ENCODE peak calls at places on chromosomes 7 and 10, in ten cellular contexts. K is activated B cell treated with CpG ODN at 0.5 μM for 24 hours; T is CD14-positive monocyte; U is AG09319; Q is CD8-positive, alpha-beta T cell; G is tibial artery; B is ovary; L is colonic mucosa; C is WTC11; V is endothelial cell. S is an unnamed sample.

GRCh38 chr10:27285093-27285492 is 44.5 kb upstream of the ACBD5 start:
- DNase-seq in B (no peak), Q (no peak), T (no peak), G (no peak), L (no peak), C (peak), V (no peak), K (no peak), U (no peak), S (no peak)

GRCh38 chr10:130179640-130180039 is 43.4 kb downstream of the GLRX3 start:
- DNase-seq in K (no peak), L (no peak), Q (peak), G (no peak), V (peak), U (peak), C (peak), T (no peak), B (no peak), S (no peak)

GRCh38 chr10:74021248-74022055 is 23.5 kb downstream of the VCL start:
- DNase-seq in G (no peak), K (no peak), V (no peak), C (no peak), Q (no peak), T (no peak), U (no peak), B (no peak), L (no peak), S (no peak)

GRCh38 chr10:89646833-89647570 is 2.0 kb upstream of the PANK1 start:
- DNase-seq in V (no peak), K (no peak), T (no peak), L (no peak), U (no peak), B (no peak), C (no peak), Q (no peak), G (no peak), S (no peak)

GRCh38 chr7:30888783-30889182 is 22.9 kb upstream of the AQP1 start:
- DNase-seq in Q (no peak), V (no peak), B (no peak), T (no peak), U (peak), K (no peak), L (no peak), G (peak), C (no peak), S (no peak)

GRCh38 chr7:95599069-95599468 is 2.8 kb upstream of the PDK4 start:
- DNase-seq in L (no peak), G (no peak), K (no peak), T (no peak), U (no peak), C (no peak), V (no peak), Q (no peak), B (no peak), S (no peak)

GRCh38 chr10:63466168-63466935 is 575 bp upstream of the JMJD1C start:
- DNase-seq in K (no peak), T (no peak), V (peak), C (no peak), B (no peak), Q (peak), U (peak), G (peak), L (peak), S (no peak)

GRCh38 chr7:47582748-47583740 is 1.1 kb upstream of the TNS3 start:
- DNase-seq in B (no peak), V (no peak), L (no peak), Q (no peak), G (peak), K (no peak), T (no peak), C (no peak), U (no peak), S (no peak)

GRCh38 chr10:101986277-101986971 is 69.5 kb downstream of the ARMH3 start:
- DNase-seq in B (peak), L (no peak), C (no peak), Q (no peak), G (no peak), U (no peak), T (no peak), V (no peak), K (no peak), S (no peak)

GRCh38 chr10:47030191-47030698 is 119.0 kb downstream of the PTPN20 start:
- DNase-seq in L (no peak), B (no peak), T (no peak), C (no peak), G (peak), Q (no peak), K (peak), U (no peak), V (no peak), S (no peak)

GRCh38 chr7:155814569-155815276 is 2.5 kb upstream of the SHH start:
- DNase-seq in C (no peak), G (no peak), T (peak), Q (no peak), U (no peak), B (no peak), L (no peak), K (no peak), V (no peak), S (peak)

GRCh38 chr7:43501881-43502280 is 81.0 kb upstream of the STK17A start:
- DNase-seq in Q (no peak), K (no peak), C (no peak), V (no peak), B (no peak), T (no peak), L (no peak), G (no peak), U (no peak), S (no peak)

GRCh38 chr10:13759167-13759566 is 172.4 kb downstream of the PRPF18 start:
- DNase-seq in V (no peak), L (no peak), B (no peak), Q (no peak), K (no peak), C (peak), U (no peak), T (no peak), G (no peak), S (no peak)

GRCh38 chr7:19708397-19709248 is at the start of gene POLR1F:
- DNase-seq in U (peak), L (peak), T (peak), G (peak), B (peak), V (peak), C (peak), Q (peak), K (peak), S (peak)
- TF ChIP-seq CTCF in U (peak), L (peak), T (peak), G (peak), B (peak), V (peak), C (peak), Q (peak), K (no peak), S (peak)

GRCh38 chr7:11252011-11252607 is 278.4 kb downstream of the PHF14 start:
- DNase-seq in K (no peak), Q (no peak), L (no peak), U (no peak), G (no peak), B (no peak), C (no peak), V (no peak), T (no peak), S (no peak)
- TF ChIP-seq CTCF in K (no peak), Q (no peak), L (no peak), U (no peak), G (no peak), B (no peak), C (no peak), V (no peak), T (no peak), S (no peak)

DNA sequence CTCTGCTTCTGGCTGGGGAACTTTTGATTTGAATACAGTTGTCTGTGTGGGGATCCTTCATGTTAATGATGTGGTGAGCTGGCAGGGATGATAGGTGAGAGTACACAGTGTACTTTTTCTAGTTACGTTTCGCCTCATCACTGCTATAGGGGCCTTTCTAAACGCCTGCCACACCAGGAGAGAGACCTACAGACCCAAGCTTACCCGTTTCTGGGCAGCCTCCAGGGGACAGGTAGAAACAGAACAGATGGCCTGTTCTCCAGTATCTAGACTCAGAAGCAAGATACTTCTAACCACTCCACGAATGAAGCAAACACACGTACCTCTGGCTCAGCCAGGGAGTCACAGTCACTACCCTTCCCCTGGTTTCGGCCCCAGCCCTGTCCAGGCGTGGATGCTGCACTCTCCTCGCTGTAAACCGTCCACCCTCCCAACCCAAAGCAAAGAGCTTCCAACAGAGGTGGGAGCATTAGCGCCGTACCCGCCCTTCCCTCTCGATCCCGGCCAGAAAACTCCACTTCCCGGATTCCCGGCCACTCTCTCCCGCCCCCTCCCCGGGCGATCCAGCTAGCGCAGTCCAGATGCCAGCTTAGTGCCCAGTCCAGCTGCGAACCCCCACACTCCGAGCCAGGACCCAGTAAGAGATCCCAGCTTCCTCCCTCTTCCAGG is 1.2 kb downstream of the CCDC6 start:
- DNase-seq in T (no peak), Q (no peak), U (no peak), K (peak), V (peak), B (peak), C (peak), G (peak), L (peak), S (no peak)
- TF ChIP-seq CTCF in T (no peak), Q (no peak), U (no peak), K (no peak), V (no peak), B (no peak), C (no peak), G (no peak), L (no peak), S (no peak)

DNA sequence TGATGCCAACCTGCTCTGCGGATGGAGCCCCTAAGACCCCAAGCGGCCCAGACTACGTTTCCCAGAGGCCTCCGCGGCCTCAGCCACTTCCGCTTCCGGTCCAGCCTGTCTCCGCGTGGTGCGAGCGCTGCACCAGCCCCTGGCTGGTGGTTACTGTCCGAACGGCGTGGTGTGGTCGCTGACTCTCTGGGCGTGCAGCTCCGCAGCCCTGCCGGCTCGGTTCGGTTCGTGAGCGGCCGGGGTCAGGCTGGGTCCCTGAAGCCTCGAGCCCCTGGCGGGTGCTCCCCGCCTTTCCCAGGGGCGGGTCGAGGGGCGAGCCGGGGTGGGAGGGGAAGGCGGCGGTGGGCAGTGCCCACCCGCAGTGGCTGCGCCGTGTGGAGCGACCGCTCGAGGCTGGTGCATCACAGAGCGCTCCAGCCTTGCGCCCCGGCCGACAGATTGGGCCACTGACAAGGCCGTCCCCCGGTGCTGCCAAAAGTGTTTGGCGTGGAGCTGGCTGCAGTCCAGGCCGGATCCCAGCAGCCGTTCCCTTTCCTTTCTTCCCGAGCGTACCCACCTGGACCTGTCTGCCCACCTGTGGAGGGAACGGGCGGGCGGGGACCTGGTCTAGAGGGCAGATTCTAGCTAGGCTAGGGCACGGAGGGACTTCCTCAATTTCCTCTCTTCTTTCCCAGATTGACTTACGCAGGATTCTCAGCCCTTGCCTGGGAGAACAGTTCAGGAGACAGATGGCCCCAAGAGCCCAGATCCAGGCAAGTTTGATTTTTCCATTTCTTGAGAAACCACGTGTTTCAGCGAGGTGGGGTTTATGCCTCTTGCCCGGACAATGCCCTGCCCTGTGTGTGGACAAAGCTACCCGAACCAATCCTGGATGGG is at the start of gene ZNF485:
- DNase-seq in C (peak), B (peak), K (peak), L (peak), Q (peak), U (peak), V (peak), G (peak), T (no peak), S (no peak)
- TF ChIP-seq CTCF in C (no peak), B (no peak), K (no peak), L (no peak), Q (no peak), U (no peak), V (no peak), G (no peak), T (no peak), S (peak)

GRCh38 chr7:36088966-36089365 is 64.1 kb upstream of the EEPD1 start:
- DNase-seq in Q (no peak), K (no peak), G (no peak), L (no peak), U (no peak), B (no peak), V (no peak), T (no peak), C (no peak), S (no peak)

GRCh38 chr7:36090976-36091375 is 62.1 kb upstream of the EEPD1 start:
- DNase-seq in T (no peak), U (no peak), B (no peak), V (no peak), C (no peak), K (no peak), G (no peak), Q (no peak), L (no peak), S (no peak)

GRCh38 chr7:36086571-36086970 is 66.5 kb upstream of the EEPD1 start:
- DNase-seq in G (no peak), T (no peak), U (no peak), Q (no peak), V (no peak), B (no peak), K (no peak), L (no peak), C (no peak), S (no peak)

GRCh38 chr7:36091571-36092176 is 61.4 kb upstream of the EEPD1 start:
- DNase-seq in V (no peak), C (no peak), T (no peak), B (no peak), G (no peak), K (no peak), Q (no peak), L (no peak), U (no peak), S (no peak)

GRCh38 chr7:36088553-36088952 is 64.5 kb upstream of the EEPD1 start:
- DNase-seq in T (no peak), B (no peak), C (no peak), Q (no peak), G (no peak), U (no peak), L (no peak), V (no peak), K (no peak), S (no peak)
- TF ChIP-seq CTCF in T (no peak), B (no peak), C (no peak), Q (no peak), G (no peak), U (no peak), L (no peak), V (no peak), K (no peak), S (no peak)

DNA sequence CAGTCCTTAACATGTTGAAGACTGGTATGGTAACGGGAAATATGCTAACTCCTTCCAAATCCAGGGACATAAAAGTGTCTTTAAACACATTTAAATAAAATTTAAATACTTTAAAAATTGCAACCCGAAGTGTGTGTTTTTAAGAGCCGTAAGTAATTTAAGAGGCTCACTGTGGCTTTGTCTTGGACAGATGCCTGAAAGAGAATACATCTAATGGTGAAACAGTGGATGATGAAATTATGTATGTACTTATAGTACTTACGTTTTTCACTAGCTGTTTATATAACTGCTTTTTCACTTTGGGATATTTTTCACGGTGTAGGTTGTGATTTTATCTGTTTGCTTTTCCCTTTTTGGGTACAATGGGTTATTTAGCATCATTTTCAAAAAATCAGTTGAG is 687.2 kb upstream of the CELF2 start:
- DNase-seq in K (no peak), V (no peak), U (no peak), L (no peak), C (no peak), Q (no peak), B (no peak), G (no peak), T (no peak), S (no peak)
- TF ChIP-seq CTCF in K (no peak), V (no peak), U (no peak), L (no peak), C (no peak), Q (no peak), B (no peak), G (no peak), T (no peak), S (no peak)

GRCh38 chr10:71719042-71719441 is 536 bp downstream of the C10orf105 start:
- DNase-seq in T (no peak), V (no peak), L (no peak), B (peak), U (no peak), G (peak), K (no peak), C (no peak), Q (no peak), S (no peak)

GRCh38 chr10:71717056-71717755 is 2.4 kb downstream of the C10orf105 start:
- DNase-seq in G (no peak), B (no peak), V (no peak), L (no peak), K (no peak), C (no peak), U (no peak), Q (no peak), T (no peak), S (no peak)

GRCh38 chr10:71717756-71718065 is 1.9 kb downstream of the C10orf105 start:
- DNase-seq in L (no peak), V (no peak), G (no peak), K (no peak), U (no peak), C (no peak), T (no peak), Q (no peak), B (no peak), S (no peak)

GRCh38 chr10:71719464-71720303 is at the start of gene C10orf105:
- DNase-seq in K (no peak), T (no peak), V (no peak), U (no peak), Q (no peak), B (no peak), C (peak), L (no peak), G (no peak), S (no peak)

DNA sequence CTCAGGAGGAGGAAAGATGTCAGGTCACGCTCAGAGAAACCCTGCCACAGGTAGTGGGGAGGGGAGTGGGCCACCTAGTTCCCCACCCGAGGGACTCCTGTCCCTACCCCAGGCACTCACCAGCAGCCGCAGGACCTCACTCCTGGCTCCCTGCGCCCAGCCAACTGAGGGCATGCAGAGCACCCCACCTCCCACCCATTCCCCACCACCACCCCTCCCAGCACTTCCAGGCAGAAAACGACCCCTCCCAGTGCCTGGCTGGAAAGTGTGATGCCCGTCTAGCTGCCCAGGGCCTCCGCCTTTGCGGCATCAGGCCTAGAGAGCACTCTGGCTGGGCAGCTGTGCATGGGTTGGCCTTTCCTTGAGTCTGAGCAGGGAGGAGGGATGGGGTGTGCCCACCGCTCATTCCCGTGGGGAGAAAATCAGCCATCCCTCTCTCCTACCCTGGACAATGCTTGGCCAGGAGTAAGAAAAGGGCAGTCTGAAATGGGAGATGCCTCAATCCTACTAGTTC is 1.4 kb downstream of the C10orf105 start:
- DNase-seq in V (no peak), Q (no peak), L (no peak), G (no peak), C (no peak), K (no peak), B (no peak), T (no peak), U (no peak), S (no peak)
- TF ChIP-seq CTCF in V (no peak), Q (no peak), L (no peak), G (no peak), C (no peak), K (no peak), B (no peak), T (no peak), U (no peak), S (no peak)